ENCODE peak calls at places on chromosomes 1 and 21, in seven cellular contexts. F is uterus, S is pancreas, P is body of pancreas, B is Peyer's patch, Z is transverse colon, N is colonic mucosa. D is an unnamed sample. For H3K4me1, the result is how much of the 10 kb centered on the place peaks cover.

GRCh38 chr1:208105756-208106155 is 138.4 kb downstream of the PLXNA2 start:
- DNase-seq in N (no peak), S (no peak), P (no peak), Z (no peak), B (no peak), F (no peak), D (no peak)

GRCh38 chr1:93734999-93735398 is 53.4 kb upstream of the BCAR3 start:
- DNase-seq in S (no peak), B (no peak), F (no peak), Z (no peak), N (no peak), P (no peak), D (no peak)

GRCh38 chr21:38798481-38798882 is 7.2 kb upstream of the ETS2 start:
- DNase-seq in P (no peak), S (peak), N (peak), B (peak), F (no peak), Z (peak), D (peak)

GRCh38 chr1:90561926-90562325 is 155.2 kb downstream of the BARHL2 start:
- DNase-seq in N (no peak), B (no peak), P (no peak), Z (no peak), F (no peak), S (no peak), D (no peak)

GRCh38 chr1:28591708-28592313 is at the start of gene RAB42:
- DNase-seq in Z (peak), P (peak), B (peak), F (peak), N (peak), S (no peak), D (peak)

GRCh38 chr21:20388400-20388799 is 609.8 kb upstream of the NCAM2 start:
- DNase-seq in S (no peak), B (no peak), Z (no peak), P (no peak), N (no peak), F (no peak), D (no peak)

GRCh38 chr1:232221790-232222499 is 408.0 kb downstream of the SIPA1L2 start:
- DNase-seq in B (no peak), N (no peak), F (no peak), P (no peak), S (no peak), Z (no peak), D (no peak)

GRCh38 chr1:69737527-69738176 is 169.9 kb downstream of the LRRC7 start:
- DNase-seq in Z (no peak), P (peak), N (peak), B (no peak), F (no peak), S (no peak), D (peak)

GRCh38 chr1:190633488-190633887 is 155.8 kb upstream of the BRINP3 start:
- DNase-seq in B (no peak), P (no peak), N (no peak), Z (no peak), S (no peak), F (no peak), D (no peak)

GRCh38 chr1:34884961-34885360 is 25.4 kb upstream of the SMIM12 start:
- DNase-seq in N (no peak), P (no peak), F (no peak), S (no peak), Z (no peak), B (no peak), D (no peak)

GRCh38 chr1:4019606-4020331 is 119.7 kb upstream of the C1orf174 start:
- DNase-seq in S (no peak), B (no peak), P (no peak), F (no peak), N (no peak), Z (no peak), D (no peak)

GRCh38 chr1:96475882-96476281 is 245.7 kb upstream of the PTBP2 start:
- DNase-seq in Z (no peak), P (no peak), N (no peak), S (no peak), B (no peak), F (no peak), D (no peak)

GRCh38 chr1:2275796-2276536 is 47.8 kb downstream of the SKI start:
- DNase-seq in F (peak), S (peak), N (no peak), Z (no peak), P (no peak), B (no peak), D (no peak)

GRCh38 chr1:63129184-63129583 is 193.2 kb upstream of the FOXD3 start:
- DNase-seq in P (no peak), Z (no peak), S (no peak), F (no peak), N (no peak), B (no peak), D (no peak)

GRCh38 chr1:33373606-33374005 is 52.7 kb upstream of the A3GALT2 start:
- DNase-seq in B (no peak), S (no peak), N (no peak), Z (no peak), P (no peak), F (no peak), D (no peak)

GRCh38 chr1:16111771-16112557 is 38.5 kb upstream of the FAM131C start:
- DNase-seq in Z (no peak), S (no peak), P (no peak), B (peak), F (peak), N (no peak), D (no peak)

GRCh38 chr1:19863804-19864203 is 18.4 kb upstream of the OTUD3 start:
- DNase-seq in S (no peak), Z (no peak), P (no peak), B (no peak), F (no peak), N (no peak), D (no peak)

GRCh38 chr21:27756191-27756590 is 789.3 kb upstream of the ADAMTS5 start:
- DNase-seq in F (no peak), S (no peak), Z (no peak), B (no peak), P (no peak), N (no peak), D (no peak)

GRCh38 chr1:2331200-2331544 is 60.2 kb downstream of the MORN1 start:
- DNase-seq in Z (no peak), B (no peak), N (no peak), F (no peak), P (no peak), S (no peak), D (no peak)

GRCh38 chr1:179583869-179584268 is 7.8 kb upstream of the TDRD5 start:
- DNase-seq in B (no peak), Z (no peak), P (no peak), S (no peak), F (no peak), N (no peak), D (no peak)

GRCh38 chr21:45470087-45470515 is 65.1 kb downstream of the COL18A1 start:
- DNase-seq in N (no peak), S (peak), B (no peak), P (no peak), Z (no peak), F (no peak), D (peak)

GRCh38 chr21:36654796-36655325 is 44.1 kb upstream of the SIM2 start:
- DNase-seq in B (no peak), Z (no peak), S (no peak), F (no peak), P (no peak), N (no peak), D (no peak)

GRCh38 chr1:43822040-43822439 is 111.6 kb upstream of the ARTN start:
- DNase-seq in F (peak), N (no peak), Z (no peak), P (peak), B (no peak), S (no peak), D (no peak)

GRCh38 chr1:32338637-32339145 is 2.7 kb upstream of the MARCKSL1 start:
- DNase-seq in S (no peak), N (peak), Z (peak), B (no peak), P (no peak), F (no peak), D (peak)

GRCh38 chr1:32337855-32338636 is 2.0 kb upstream of the MARCKSL1 start:
- DNase-seq in Z (peak), S (no peak), F (no peak), B (no peak), P (peak), N (peak), D (peak)

GRCh38 chr1:32342704-32343103 is 6.7 kb upstream of the MARCKSL1 start:
- DNase-seq in N (no peak), F (no peak), P (no peak), S (no peak), Z (no peak), B (no peak), D (no peak)

GRCh38 chr1:32339363-32339978 is 3.4 kb upstream of the MARCKSL1 start:
- DNase-seq in N (no peak), P (peak), Z (no peak), B (no peak), S (no peak), F (no peak), D (no peak)

DNA sequence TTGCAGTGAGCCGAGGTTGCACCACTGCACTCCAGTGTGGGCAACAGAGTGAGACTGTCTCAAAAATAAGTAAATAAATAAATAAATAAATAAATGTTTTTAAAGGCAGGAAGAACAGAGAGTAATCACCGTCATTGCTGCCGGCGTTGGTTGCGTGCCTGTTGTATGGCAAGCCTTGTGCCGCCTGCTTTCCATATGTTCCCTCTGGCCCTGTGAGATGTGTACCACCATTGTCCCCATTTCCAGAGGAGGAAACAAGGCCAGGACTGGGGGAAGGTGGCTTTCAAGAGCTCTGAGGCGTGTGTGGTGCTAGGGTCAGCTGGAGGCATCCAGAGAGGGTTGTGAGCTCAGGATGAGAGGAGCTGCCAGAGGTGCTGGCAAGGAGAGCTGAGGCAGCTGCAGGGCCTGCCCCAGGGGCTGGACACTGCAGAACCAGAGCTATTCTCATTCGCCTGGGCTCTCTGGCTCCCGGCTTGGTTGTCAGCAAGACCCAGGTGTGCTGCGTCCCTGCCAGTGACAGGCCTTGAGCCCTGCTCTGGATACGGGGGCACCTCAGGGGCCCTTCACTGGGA is 5.2 kb upstream of the MARCKSL1 start:
- DNase-seq in Z (no peak), S (no peak), P (no peak), N (no peak), F (no peak), B (no peak), D (no peak)
- TF ChIP-seq CTCF in Z (no peak), S (no peak), P (no peak), N (no peak), F (no peak), B (no peak), D (no peak)

DNA sequence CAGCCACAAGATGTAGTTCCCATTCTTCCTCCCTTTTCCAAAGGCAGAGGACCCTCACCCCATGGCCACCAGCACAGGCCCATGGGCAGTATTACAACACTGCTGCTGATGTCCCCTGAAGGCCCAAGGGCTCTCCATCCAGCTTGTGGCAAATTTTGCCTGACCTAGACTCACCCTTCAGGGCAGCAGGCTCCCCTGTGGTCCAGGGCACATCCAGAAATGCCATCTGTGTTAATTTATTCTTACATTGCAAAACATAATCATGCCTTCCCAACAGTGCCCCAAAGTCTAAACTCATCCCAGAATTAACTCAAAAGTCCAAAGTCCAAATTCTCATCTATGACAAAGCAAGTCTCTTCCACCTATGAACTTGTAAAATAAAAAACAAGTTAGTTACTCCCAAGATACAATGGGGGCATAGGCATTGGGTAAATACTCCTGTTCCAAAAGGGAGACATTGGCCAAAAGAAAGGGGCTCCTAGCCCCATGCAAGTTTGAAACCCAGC is 13.3 kb downstream of the VN1R5 start:
- DNase-seq in S (no peak), Z (no peak), B (no peak), F (no peak), P (no peak), N (no peak), D (no peak)
- H3K4me3 ChIP-seq in S (no peak), Z (no peak), B (no peak), F (no peak), P (no peak), N (no peak), D (no peak)

DNA sequence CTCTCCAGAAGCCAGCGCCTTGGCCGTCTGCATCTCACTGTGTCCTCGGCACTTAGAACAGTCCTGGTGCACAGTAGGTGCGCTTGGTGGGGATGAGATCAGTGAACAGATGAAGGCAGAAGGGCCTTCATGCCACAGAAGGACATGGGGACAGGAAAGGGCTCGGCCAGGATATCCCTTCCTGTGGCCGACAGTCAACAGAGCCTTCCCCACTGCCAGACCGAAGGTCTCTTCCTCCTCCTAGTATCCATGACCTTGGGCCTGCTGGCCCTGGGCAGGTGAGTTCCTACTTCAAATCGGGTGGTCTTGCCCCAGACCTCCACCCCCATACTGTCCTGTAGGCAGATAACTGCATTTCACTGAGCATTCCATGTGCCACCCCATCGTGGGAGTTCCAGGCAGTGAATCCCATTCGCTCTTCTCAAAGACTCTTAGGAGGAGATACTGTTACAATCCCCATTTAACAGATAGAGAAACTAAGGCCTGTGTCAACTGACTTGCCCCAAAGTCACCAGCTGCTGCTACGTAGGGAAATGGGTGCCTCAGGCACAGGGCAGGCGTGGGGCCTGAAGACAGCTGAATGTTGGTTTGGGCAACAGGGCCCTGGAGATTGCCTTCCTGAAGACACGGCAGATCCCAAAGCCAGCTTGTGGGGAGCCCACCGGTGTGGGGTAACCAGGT is 3.5 kb downstream of the PLEKHG5 start:
- DNase-seq in F (no peak), Z (no peak), P (no peak), S (peak), B (no peak), N (no peak), D (no peak)
- H3K4me1 ChIP-seq in F (under half), Z (under half), P (under half), S (under half), B (under half), N (under half), D (under half)

DNA sequence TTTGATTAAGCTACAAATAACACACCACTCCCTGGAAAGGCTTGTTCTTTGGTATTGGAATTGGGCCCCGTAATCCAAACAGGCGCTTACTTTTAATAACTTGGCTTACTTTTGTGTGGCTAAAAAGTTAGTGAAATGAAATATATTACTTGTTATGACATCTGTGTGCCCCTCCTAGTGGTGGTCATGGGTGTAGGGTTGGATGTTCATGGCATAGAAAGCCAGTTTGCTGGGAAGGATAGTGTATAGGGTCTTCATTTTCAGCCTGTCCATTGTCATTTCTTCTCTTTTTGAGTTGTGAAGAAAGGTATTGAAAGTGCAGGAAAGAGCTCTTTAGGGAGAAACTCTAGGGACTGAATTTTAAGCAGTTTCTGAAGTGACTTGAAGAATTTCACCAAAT is 5.9 kb downstream of the CDC14A start:
- DNase-seq in Z (no peak), S (no peak), F (no peak), N (no peak), B (no peak), P (no peak), D (no peak)
- TF ChIP-seq CTCF in Z (no peak), S (no peak), F (no peak), N (no peak), B (no peak), P (no peak), D (no peak)

D was measured in mucosa of descending colon.